ENCODE peak calls at places on chromosomes 16 and 17, in nine cellular contexts. C is RCC 7860, F is LHCN-M2, U is hippocampal formation, O is heart left ventricle, S is NCI-H1092, K is choroid plexus epithelial cell, J is Daoy, Z is SK-N-SH. A is an unnamed sample.

GRCh38 chr17:9266769-9267168 is 245.5 kb downstream of the NTN1 start:
- DNase-seq in C (no peak), F (no peak), U (no peak), O (no peak), S (no peak), K (no peak), J (no peak), Z (no peak), A (no peak)

GRCh38 chr16:85963746-85964370 is 64.9 kb downstream of the IRF8 start:
- DNase-seq in C (no peak), F (no peak), U (no peak), O (peak; percentile 88), S (no peak), K (peak; percentile 12), J (no peak), Z (no peak), A (no peak)

GRCh38 chr17:74177018-74177450 is 26.4 kb upstream of the RPL38 start:
- DNase-seq in C (peak; percentile 69), F (peak; percentile 47), U (no peak), O (no peak), S (no peak), K (peak; percentile 8), J (peak; percentile 71), Z (no peak), A (no peak)

GRCh38 chr17:4072487-4073157 is 70.2 kb downstream of the ZZEF1 start:
- DNase-seq in C (no peak), F (peak; percentile 78), U (no peak), O (no peak), S (no peak), K (peak; percentile 94), J (no peak), Z (no peak), A (no peak)

GRCh38 chr16:35745821-35746248 is 2286.4 kb downstream of the TP53TG3F start:
- DNase-seq in C (no peak), F (no peak), U (no peak), O (no peak), S (no peak), K (no peak), J (no peak), Z (no peak), A (no peak)

GRCh38 chr17:75440738-75441448 is 15.5 kb upstream of the TMEM94 start:
- DNase-seq in C (no peak), F (no peak), U (no peak), O (no peak), S (no peak), K (peak; percentile 53), J (no peak), Z (no peak), A (no peak)

GRCh38 chr17:35141681-35142466 is at the start of gene NLE1:
- DNase-seq in C (peak; percentile 61), F (peak; percentile 75), U (peak; percentile 77), O (peak; percentile 84), S (peak; percentile 63), K (peak; percentile 86), J (peak; percentile 88), Z (peak; percentile 94), A (peak; percentile 85)

GRCh38 chr16:11411059-11411550 is 65.8 kb downstream of the RMI2 start:
- DNase-seq in C (no peak), F (no peak), U (no peak), O (no peak), S (no peak), K (no peak), J (no peak), Z (peak; percentile 93), A (no peak)

GRCh38 chr17:79079421-79080200 is 5.0 kb downstream of the ENGASE start:
- DNase-seq in C (no peak), F (no peak), U (no peak), O (no peak), S (no peak), K (no peak), J (no peak), Z (peak; percentile 27), A (no peak)

GRCh38 chr17:80424878-80425765 is 10.2 kb downstream of the ENDOV start:
- DNase-seq in C (no peak), F (no peak), U (no peak), O (no peak), S (no peak), K (no peak), J (no peak), Z (peak; percentile 54), A (no peak)

GRCh38 chr17:48016112-48016511 is 21.5 kb downstream of the COPZ2 start:
- DNase-seq in C (peak; percentile 12), F (no peak), U (no peak), O (no peak), S (no peak), K (no peak), J (peak; percentile 73), Z (no peak), A (no peak)

GRCh38 chr17:12395733-12396354 is 269.8 kb upstream of the MYOCD start:
- DNase-seq in C (no peak), F (no peak), U (no peak), O (no peak), S (no peak), K (peak; percentile 61), J (peak; percentile 52), Z (peak; percentile 31), A (no peak)

GRCh38 chr16:74296120-74296464 is 522 bp upstream of the PSMD7 start:
- DNase-seq in C (no peak), F (no peak), U (no peak), O (no peak), S (no peak), K (no peak), J (no peak), Z (no peak), A (no peak)